ENCODE peak calls at places on chromosome 21, in eight cellular contexts. W is EL; S is erythroblast; U is foreskin fibroblast; H is left ventricle myocardium inferior; J is stromal cell of bone marrow; Z is choroid plexus epithelial cell; E is stimulated activated CD8-positive, alpha-beta memory T cell treated with anti-CD3 and anti-CD28 coated beads, Interleukin-4, amount 100 ng/mL, for 1 hour. F is an unnamed sample.

GRCh38 chr21:34613679-34614442 is 1.1 kb downstream of the RCAN1 start:
- DNase-seq in W (peak), S (peak), U (no peak), H (no peak), J (no peak), Z (peak), E (no peak), F (no peak)

GRCh38 chr21:28154121-28154520 is 838.6 kb downstream of the LTN1 start:
- DNase-seq in W (no peak), S (no peak), U (no peak), H (no peak), J (peak), Z (peak), E (no peak), F (no peak)

GRCh38 chr21:43869486-43870325 is 4.7 kb downstream of the AGPAT3 start:
- DNase-seq in W (no peak), S (no peak), U (no peak), H (no peak), J (no peak), Z (no peak), E (no peak), F (no peak)

GRCh38 chr21:44582980-44583799 is 2.8 kb upstream of the KRTAP10-5 start:
- DNase-seq in W (no peak), S (no peak), U (no peak), H (no peak), J (no peak), Z (peak), E (no peak), F (no peak)

GRCh38 chr21:42319851-42320602 is 4.8 kb upstream of the TFF3 start:
- DNase-seq in W (no peak), S (no peak), U (no peak), H (no peak), J (no peak), Z (no peak), E (no peak), F (no peak)

GRCh38 chr21:24259241-24259640 is 1348.0 kb downstream of the MRPL39 start:
- DNase-seq in W (no peak), S (peak), U (no peak), H (no peak), J (no peak), Z (no peak), E (no peak), F (no peak)

GRCh38 chr21:34519013-34519412 is 7.0 kb upstream of the KCNE1 start:
- DNase-seq in W (no peak), S (no peak), U (no peak), H (no peak), J (no peak), Z (no peak), E (no peak), F (no peak)

GRCh38 chr21:17611414-17612022 is 1.2 kb downstream of the BTG3 start:
- DNase-seq in W (peak), S (peak), U (peak), H (peak), J (peak), Z (peak), E (peak), F (peak)

GRCh38 chr21:33207471-33208149 is 22.1 kb upstream of the IFNAR2 start:
- DNase-seq in W (no peak), S (no peak), U (no peak), H (no peak), J (no peak), Z (no peak), E (no peak), F (no peak)

GRCh38 chr21:15138475-15138874 is 73.7 kb upstream of the NRIP1 start:
- DNase-seq in W (no peak), S (no peak), U (no peak), H (no peak), J (no peak), Z (no peak), E (no peak), F (no peak)

F was measured in T-helper 17 cell.